ENCODE peak calls at places on chromosomes 13 and 19, in five cellular contexts. X is body of pancreas; K is CD8-positive, alpha-beta T cell; I is tibial nerve; G is transverse colon. R is an unnamed sample.

GRCh38 chr19:28426110-28426901 is 786.6 kb downstream of the UQCRFS1 start:
- DNase-seq in X (no peak), K (no peak), I (no peak), G (no peak), R (no peak)

GRCh38 chr13:109180905-109181425 is 551.6 kb downstream of the MYO16 start:
- DNase-seq in X (no peak), K (no peak), I (no peak), G (no peak), R (no peak)

GRCh38 chr13:24502567-24503375 is 9.8 kb downstream of the PARP4 start:
- DNase-seq in X (no peak), K (no peak), I (no peak), G (peak; percentile 62), R (no peak)

GRCh38 chr13:37701306-37701705 is 102.7 kb upstream of the POSTN start:
- DNase-seq in X (no peak), K (no peak), I (peak; percentile 9), G (no peak), R (no peak)

GRCh38 chr19:35963514-35963913 is 27.3 kb downstream of the LRFN3 start:
- DNase-seq in X (peak; percentile 39), K (peak; percentile 45), I (no peak), G (no peak), R (peak; percentile 52)

GRCh38 chr13:98203641-98204326 is 26.7 kb upstream of the RNF113B start:
- DNase-seq in X (no peak), K (no peak), I (no peak), G (no peak), R (no peak)

GRCh38 chr13:99315186-99315585 is 8.0 kb upstream of the GPR183 start:
- DNase-seq in X (no peak), K (no peak), I (no peak), G (no peak), R (no peak)

GRCh38 chr19:42111811-42112210 is 20.4 kb downstream of the POU2F2 start:
- DNase-seq in X (no peak), K (no peak), I (no peak), G (no peak), R (no peak)

GRCh38 chr13:82772802-82773201 is 1109.5 kb downstream of the SLITRK1 start:
- DNase-seq in X (no peak), K (no peak), I (no peak), G (no peak), R (no peak)

GRCh38 chr19:11378319-11379189 is 4.1 kb downstream of the SWSAP1 start:
- DNase-seq in X (peak; percentile 59), K (no peak), I (peak; percentile 35), G (peak; percentile 39), R (no peak)

GRCh38 chr19:46125447-46125846 is 959 bp upstream of the IGFL3 start:
- DNase-seq in X (no peak), K (no peak), I (no peak), G (no peak), R (no peak)

GRCh38 chr13:99383511-99383921 is 76.3 kb upstream of the GPR183 start:
- DNase-seq in X (no peak), K (peak; percentile 12), I (no peak), G (no peak), R (no peak)

GRCh38 chr13:33109319-33109718 is 93.1 kb downstream of the KL start:
- DNase-seq in X (no peak), K (no peak), I (no peak), G (no peak), R (no peak)
- H3K4me1 ChIP-seq in X (no peaks in the 10 kb centered on the region), K (no peaks in the 10 kb centered on the region), I (peaks cover 70% of the 10 kb centered on the region), G (peaks cover 38% of the 10 kb centered on the region), R (no peaks in the 10 kb centered on the region)

GRCh38 chr13:46556380-46556779 is 3.4 kb downstream of the LRCH1 start:
- DNase-seq in X (no peak), K (no peak), I (no peak), G (no peak), R (no peak)

GRCh38 chr13:46553521-46553885 is 533 bp downstream of the LRCH1 start:
- DNase-seq in X (no peak), K (no peak), I (peak; percentile 16), G (no peak), R (no peak)

GRCh38 chr13:46554971-46555370 is 2.0 kb downstream of the LRCH1 start:
- DNase-seq in X (no peak), K (no peak), I (no peak), G (no peak), R (no peak)

GRCh38 chr13:46553886-46554855 is 1.2 kb downstream of the LRCH1 start:
- DNase-seq in X (peak; percentile 65), K (peak; percentile 59), I (peak; percentile 59), G (peak; percentile 78), R (no peak)

GRCh38 chr13:46555722-46556121 is 2.8 kb downstream of the LRCH1 start:
- DNase-seq in X (no peak), K (no peak), I (no peak), G (no peak), R (no peak)
- H3K27ac ChIP-seq in X (no peak overlapping the region), K (no peak overlapping the region), I (peak overlapping the region; percentile 94), G (peak overlapping the region; percentile 91), R (no peak overlapping the region)

GRCh38 chr19:4109626-4109945 is 14.3 kb downstream of the MAP2K2 start:
- DNase-seq in X (no peak), K (no peak), I (no peak), G (no peak), R (no peak)
- H3K4me1 ChIP-seq in X (no peaks in the 10 kb centered on the region), K (peaks cover 60% of the 10 kb centered on the region), I (peaks cover 11% of the 10 kb centered on the region), G (no peaks in the 10 kb centered on the region), R (no peaks in the 10 kb centered on the region)

GRCh38 chr13:113273856-113274590 is 23.0 kb upstream of the LAMP1 start:
- DNase-seq in X (no peak), K (no peak), I (no peak), G (no peak), R (no peak)
- H3K27ac ChIP-seq in X (no peak overlapping the region), K (no peak overlapping the region), I (peak overlapping the region; percentile 50), G (no peak overlapping the region), R (no peak overlapping the region)

DNA sequence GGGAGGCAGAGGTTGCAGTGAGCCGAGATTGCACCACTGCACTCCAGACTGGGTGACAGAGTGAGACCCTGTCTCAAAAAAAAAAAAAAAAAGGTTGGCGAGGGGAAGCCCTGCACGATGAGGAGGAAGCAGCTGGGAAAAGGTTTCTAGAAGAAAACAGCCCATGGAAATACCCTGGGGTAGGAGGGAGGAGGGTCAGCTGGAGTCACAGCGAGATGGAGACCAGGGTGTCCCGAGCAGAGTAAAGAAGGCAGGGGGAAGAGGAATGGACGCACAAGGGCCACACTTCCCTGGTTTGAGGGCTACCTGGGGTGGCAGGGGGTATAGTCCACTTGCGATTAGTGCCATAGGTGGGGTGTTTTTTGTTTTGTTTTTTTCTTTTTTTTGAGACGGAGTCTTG is 6.4 kb downstream of the KANK3 start:
- DNase-seq in X (no peak), K (no peak), I (no peak), G (no peak), R (no peak)
- H3K4me1 ChIP-seq in X (peaks cover 18% of the 10 kb centered on the region), K (peaks cover 6% of the 10 kb centered on the region), I (peaks cover 25% of the 10 kb centered on the region), G (peaks cover 16% of the 10 kb centered on the region), R (peaks cover 1% of the 10 kb centered on the region)